ENCODE peak calls at places on chromosome 3, in seven cellular contexts. H is fibroblast of lung; A is thoracic aorta; Q is psoas muscle; O is CD4-positive, alpha-beta T cell; Z is left ventricle myocardium inferior; K is mammary epithelial cell. U is an unnamed sample. For H3K9me3 and H3K27me3, the result is how much of the 10 kb centered on the place peaks cover.

GRCh38 chr3:123610331-123610730 is 25.5 kb upstream of the HACD2 start:
- DNase-seq in K (no peak), H (no peak), A (no peak), O (no peak), Z (no peak), Q (no peak), U (no peak)

GRCh38 chr3:176967525-176967924 is 229.8 kb downstream of the TBL1XR1 start:
- DNase-seq in K (peak), H (peak), Q (no peak), O (no peak), Z (no peak), A (no peak), U (no peak)

GRCh38 chr3:63961891-63962290 is 49.7 kb upstream of the SCAANT1 start:
- DNase-seq in K (peak), O (no peak), A (no peak), Q (no peak), H (peak), Z (no peak), U (no peak)

GRCh38 chr3:707041-707440 is 385.8 kb upstream of the CNTN6 start:
- DNase-seq in A (no peak), O (no peak), Q (no peak), K (no peak), H (no peak), Z (no peak), U (no peak)

GRCh38 chr3:72567474-72567873 is 280.8 kb downstream of the SHQ1 start:
- DNase-seq in O (no peak), K (no peak), H (no peak), Z (no peak), A (no peak), Q (no peak), U (no peak)

GRCh38 chr3:183594636-183595035 is 39.1 kb upstream of the KLHL6 start:
- DNase-seq in H (no peak), A (no peak), K (no peak), O (no peak), Q (no peak), Z (no peak), U (no peak)

GRCh38 chr3:126512026-126512425 is 5.5 kb downstream of the UROC1 start:
- DNase-seq in Z (no peak), K (no peak), A (no peak), Q (peak), O (no peak), H (no peak), U (peak)

GRCh38 chr3:57981483-57982087 is 26.6 kb upstream of the FLNB start:
- DNase-seq in Z (no peak), O (no peak), K (no peak), A (no peak), H (no peak), Q (no peak), U (peak)

GRCh38 chr3:177333535-177334495 is 136.5 kb upstream of the TBL1XR1 start:
- DNase-seq in H (peak), K (no peak), Z (peak), A (no peak), O (no peak), Q (peak), U (peak)

GRCh38 chr3:103494512-103494911 is 1059.7 kb downstream of the ZPLD1 start:
- DNase-seq in A (no peak), O (no peak), H (no peak), Z (no peak), Q (no peak), K (no peak), U (no peak)

GRCh38 chr3:15798533-15799245 is 910 bp upstream of the ANKRD28 start:
- DNase-seq in Q (no peak), O (no peak), Z (no peak), A (no peak), K (no peak), H (no peak), U (no peak)

GRCh38 chr3:16085410-16085809 is 89.1 kb upstream of the GALNT15 start:
- DNase-seq in Q (no peak), K (no peak), O (no peak), A (no peak), H (peak), Z (no peak), U (no peak)

GRCh38 chr3:121730940-121731687 is 18.4 kb downstream of the GOLGB1 start:
- DNase-seq in Z (no peak), A (no peak), Q (no peak), K (peak), H (peak), O (no peak), U (no peak)

GRCh38 chr3:158107508-158108095 is 1.4 kb upstream of the SHOX2 start:
- DNase-seq in K (no peak), A (no peak), Z (no peak), O (no peak), Q (no peak), H (no peak), U (no peak)

GRCh38 chr3:15063238-15063637 is 1.9 kb downstream of the MRPS25 start:
- DNase-seq in O (no peak), Q (no peak), H (no peak), A (no peak), K (no peak), Z (no peak), U (peak)

GRCh38 chr3:46715507-46716175 is 2.0 kb downstream of the PRSS50 start:
- DNase-seq in Z (no peak), K (no peak), A (no peak), H (no peak), Q (peak), O (no peak), U (no peak)

GRCh38 chr3:119428538-119428937 is 34.9 kb downstream of the TMEM39A start:
- DNase-seq in A (no peak), K (no peak), Z (no peak), H (no peak), O (no peak), Q (no peak), U (no peak)
- H3K9me3 ChIP-seq in A (under half), K (under half), Z (half or more), H (under half), O (half or more), Q (half or more), U (under half)

GRCh38 chr3:48974076-48974864 is 15.8 kb upstream of the P4HTM start:
- DNase-seq in K (no peak), O (no peak), A (no peak), Q (no peak), H (no peak), Z (no peak), U (no peak)
- TF ChIP-seq CTCF in K (no peak), O (no peak), A (no peak), Q (no peak), H (no peak), Z (no peak), U (no peak)

DNA sequence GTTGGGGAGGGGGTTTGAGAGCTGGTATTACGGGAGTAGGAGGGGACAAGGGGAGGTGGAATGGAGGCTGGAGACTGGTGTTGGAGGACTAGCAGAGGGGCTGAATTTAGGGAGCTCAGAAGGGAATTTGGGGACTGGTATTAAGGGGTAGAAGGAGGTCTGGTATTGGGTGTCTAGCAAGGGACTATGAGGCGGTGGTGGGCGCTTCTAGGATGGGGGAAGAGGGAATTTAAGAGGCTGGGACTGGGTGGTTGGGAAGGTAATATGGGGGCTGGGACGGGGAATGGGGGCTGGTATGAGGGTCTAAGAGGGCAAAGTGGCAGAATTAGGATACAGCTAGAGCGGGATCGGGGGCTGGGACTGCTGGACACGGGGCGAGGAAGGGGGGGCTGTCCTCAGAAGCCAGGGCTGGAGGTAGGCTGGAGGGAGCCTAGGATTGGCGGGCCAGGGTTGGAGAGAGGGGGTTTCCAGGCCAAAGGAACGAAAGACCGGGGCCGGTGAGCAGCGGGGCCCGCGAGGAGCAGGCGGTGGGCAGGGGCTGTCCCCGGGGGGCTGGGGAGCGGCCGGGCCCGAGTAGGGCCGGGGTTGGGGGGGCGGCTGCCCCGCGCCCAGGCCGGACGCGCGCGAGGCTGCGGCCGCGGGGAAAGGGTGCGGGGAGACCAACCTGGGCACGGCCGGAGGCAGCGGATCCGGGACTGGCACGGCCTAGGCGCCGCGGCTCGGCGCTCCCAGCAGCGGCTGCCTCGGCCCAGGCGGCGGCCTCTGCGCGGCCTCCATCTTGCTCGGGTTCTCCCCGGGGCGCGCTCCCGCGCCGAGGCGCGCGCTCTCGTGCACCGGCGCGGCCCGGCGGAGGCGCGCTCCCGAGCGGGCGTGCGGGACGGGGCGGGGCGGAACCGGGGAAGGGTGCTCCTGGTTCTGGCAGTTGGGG is at the start of gene LHFPL4:
- DNase-seq in Q (no peak), A (no peak), H (no peak), K (no peak), Z (no peak), O (no peak), U (no peak)
- H3K27me3 ChIP-seq in Q (under half), A (under half), H (under half), K (under half), Z (half or more), O (under half), U (under half)

GRCh38 chr3:149832086-149832485 is 19.1 kb downstream of the RNF13 start:
- DNase-seq in Z (no peak), H (peak), K (no peak), A (no peak), O (no peak), Q (no peak), U (no peak)
- H3K9me3 ChIP-seq in Z (half or more), H (under half), K (under half), A (under half), O (half or more), Q (under half), U (half or more)

GRCh38 chr3:71064288-71064975 is 519.1 kb downstream of the FOXP1 start:
- DNase-seq in H (peak), Q (peak), Z (no peak), K (peak), O (peak), A (no peak), U (peak)
- TF ChIP-seq CTCF in H (no peak), Q (peak), Z (peak), K (no peak), O (no peak), A (peak), U (no peak)

U was measured in left lung.